ENCODE peak calls at places on chromosomes 12 and 14, in four cellular contexts. One of them, this sample, is unnamed.

GRCh38 chr12:115528466-115528865 is 749.0 kb downstream of the MED13L start:
- DNase-seq in mammary epithelial cell: no peak
- DNase-seq in OCI-LY7: no peak
- DNase-seq in effector memory CD4-positive, alpha-beta T cell: no peak
- DNase-seq in this sample: no peak

GRCh38 chr12:116123511-116124258 is 153.8 kb downstream of the MED13L start:
- DNase-seq in mammary epithelial cell: peak; percentile 56
- DNase-seq in OCI-LY7: peak; percentile 19
- DNase-seq in effector memory CD4-positive, alpha-beta T cell: no peak
- DNase-seq in this sample: no peak

GRCh38 chr12:104569348-104570173 is 112.8 kb downstream of the CHST11 start:
- DNase-seq in effector memory CD4-positive, alpha-beta T cell: peak; percentile 35
- DNase-seq in mammary epithelial cell: no peak
- DNase-seq in OCI-LY7: peak; percentile 39
- DNase-seq in this sample: peak; percentile 74

GRCh38 chr12:6603095-6603567 is 4.0 kb downstream of the CHD4 start:
- DNase-seq in OCI-LY7: peak; percentile 37
- DNase-seq in effector memory CD4-positive, alpha-beta T cell: peak; percentile 32
- DNase-seq in mammary epithelial cell: peak; percentile 20
- DNase-seq in this sample: peak; percentile 47

GRCh38 chr12:44377443-44378160 is 498.5 kb downstream of the NELL2 start:
- DNase-seq in OCI-LY7: no peak
- DNase-seq in mammary epithelial cell: no peak
- DNase-seq in effector memory CD4-positive, alpha-beta T cell: no peak
- DNase-seq in this sample: no peak

GRCh38 chr14:100617715-100618693 is 30.8 kb upstream of the BEGAIN start:
- DNase-seq in effector memory CD4-positive, alpha-beta T cell: no peak
- DNase-seq in mammary epithelial cell: no peak
- DNase-seq in OCI-LY7: no peak
- DNase-seq in this sample: no peak

GRCh38 chr12:119802472-119802871 is 74.6 kb downstream of the CIT start:
- DNase-seq in OCI-LY7: no peak
- DNase-seq in effector memory CD4-positive, alpha-beta T cell: no peak
- DNase-seq in mammary epithelial cell: no peak
- DNase-seq in this sample: no peak

GRCh38 chr12:64675795-64676194 is 65.5 kb downstream of the RASSF3 start:
- DNase-seq in mammary epithelial cell: peak; percentile 45
- DNase-seq in effector memory CD4-positive, alpha-beta T cell: no peak
- DNase-seq in OCI-LY7: no peak
- DNase-seq in this sample: no peak

GRCh38 chr14:38389666-38390065 is 133.8 kb upstream of the CLEC14A start:
- DNase-seq in OCI-LY7: no peak
- DNase-seq in effector memory CD4-positive, alpha-beta T cell: no peak
- DNase-seq in mammary epithelial cell: no peak
- DNase-seq in this sample: no peak

GRCh38 chr12:44889162-44889561 is 13.0 kb upstream of the NELL2 start:
- DNase-seq in mammary epithelial cell: no peak
- DNase-seq in effector memory CD4-positive, alpha-beta T cell: no peak
- DNase-seq in OCI-LY7: no peak
- DNase-seq in this sample: no peak

GRCh38 chr12:78697817-78698415 is 166.7 kb upstream of the SYT1 start:
- DNase-seq in effector memory CD4-positive, alpha-beta T cell: no peak
- DNase-seq in OCI-LY7: no peak
- DNase-seq in mammary epithelial cell: peak; percentile 66
- DNase-seq in this sample: no peak

GRCh38 chr12:2239376-2240010 is 186.7 kb downstream of the CACNA1C start:
- DNase-seq in effector memory CD4-positive, alpha-beta T cell: no peak
- DNase-seq in mammary epithelial cell: no peak
- DNase-seq in OCI-LY7: no peak
- DNase-seq in this sample: no peak

GRCh38 chr14:100874411-100875091 is 29.0 kb downstream of the RTL1 start:
- DNase-seq in effector memory CD4-positive, alpha-beta T cell: no peak
- DNase-seq in mammary epithelial cell: no peak
- DNase-seq in OCI-LY7: no peak
- DNase-seq in this sample: no peak

GRCh38 chr12:128382946-128383739 is 116.2 kb downstream of the TMEM132C start:
- DNase-seq in mammary epithelial cell: no peak
- DNase-seq in OCI-LY7: no peak
- DNase-seq in effector memory CD4-positive, alpha-beta T cell: no peak
- DNase-seq in this sample: no peak

GRCh38 chr12:83015390-83016225 is 328.9 kb downstream of the TMTC2 start:
- DNase-seq in effector memory CD4-positive, alpha-beta T cell: no peak
- DNase-seq in mammary epithelial cell: no peak
- DNase-seq in OCI-LY7: no peak
- DNase-seq in this sample: peak; percentile 19

GRCh38 chr14:73209943-73210342 is 27.4 kb upstream of the PAPLN start:
- DNase-seq in OCI-LY7: no peak
- DNase-seq in mammary epithelial cell: peak; percentile 53
- DNase-seq in effector memory CD4-positive, alpha-beta T cell: no peak
- DNase-seq in this sample: no peak

GRCh38 chr14:91924871-91925726 is 22.4 kb downstream of the FBLN5 start:
- DNase-seq in effector memory CD4-positive, alpha-beta T cell: no peak
- DNase-seq in mammary epithelial cell: peak; percentile 33
- DNase-seq in OCI-LY7: no peak
- DNase-seq in this sample: no peak

GRCh38 chr14:59215353-59215752 is 26.9 kb downstream of the DAAM1 start:
- DNase-seq in OCI-LY7: no peak
- DNase-seq in mammary epithelial cell: no peak
- DNase-seq in effector memory CD4-positive, alpha-beta T cell: no peak
- DNase-seq in this sample: no peak

GRCh38 chr12:57528176-57528575 is 5.6 kb downstream of the MBD6 start:
- DNase-seq in OCI-LY7: no peak
- DNase-seq in effector memory CD4-positive, alpha-beta T cell: no peak
- DNase-seq in mammary epithelial cell: no peak
- DNase-seq in this sample: no peak
- H3K36me3 ChIP-seq in OCI-LY7: peaks cover 88% of the 10 kb centered on the region
- H3K36me3 ChIP-seq in effector memory CD4-positive, alpha-beta T cell: peaks cover 77% of the 10 kb centered on the region
- H3K36me3 ChIP-seq in mammary epithelial cell: peaks cover 32% of the 10 kb centered on the region
- H3K36me3 ChIP-seq in this sample: peaks cover 60% of the 10 kb centered on the region

GRCh38 chr12:101086490-101086889 is 123.5 kb downstream of the SLC5A8 start:
- DNase-seq in mammary epithelial cell: peak; percentile 21
- DNase-seq in effector memory CD4-positive, alpha-beta T cell: no peak
- DNase-seq in OCI-LY7: no peak
- DNase-seq in this sample: no peak
- H3K27ac ChIP-seq in mammary epithelial cell: no peak overlapping the region
- H3K27ac ChIP-seq in effector memory CD4-positive, alpha-beta T cell: no peak overlapping the region
- H3K27ac ChIP-seq in OCI-LY7: no peak overlapping the region
- H3K27ac ChIP-seq in this sample: no peak overlapping the region

DNA sequence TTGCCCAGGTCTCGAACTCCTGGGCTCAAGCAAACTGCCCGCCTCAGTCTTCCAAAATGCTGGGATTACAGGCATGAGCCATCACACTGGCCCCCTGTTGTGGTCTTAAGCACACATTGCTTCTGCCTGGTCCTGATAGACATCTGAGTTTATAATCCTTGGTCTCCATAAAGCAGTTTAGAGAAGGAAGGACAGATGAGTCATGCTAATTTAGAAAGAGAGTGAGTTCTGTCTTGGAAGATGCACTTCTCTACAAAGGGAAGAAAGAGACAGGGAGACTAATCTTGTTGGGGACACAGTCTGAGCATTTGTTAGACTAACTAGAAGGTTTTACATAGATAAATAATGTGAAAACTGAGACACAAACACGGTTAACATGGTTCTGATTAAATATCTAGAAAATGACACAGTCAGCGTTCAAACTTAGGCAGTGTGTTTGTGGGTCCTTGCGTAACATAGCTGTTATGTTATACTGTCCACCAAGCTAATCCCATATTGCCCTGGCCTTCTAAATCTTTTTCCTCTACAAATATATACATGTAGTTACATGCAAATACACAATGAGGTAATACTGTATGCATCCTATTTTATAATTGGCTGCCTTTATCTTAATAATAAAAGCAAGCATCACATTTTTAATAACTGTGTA is 31.0 kb downstream of the SAMD4A start:
- DNase-seq in effector memory CD4-positive, alpha-beta T cell: no peak
- DNase-seq in OCI-LY7: no peak
- DNase-seq in mammary epithelial cell: peak; percentile 28
- DNase-seq in this sample: no peak
- H3K4me1 ChIP-seq in effector memory CD4-positive, alpha-beta T cell: no peaks in the 10 kb centered on the region
- H3K4me1 ChIP-seq in OCI-LY7: no peaks in the 10 kb centered on the region
- H3K4me1 ChIP-seq in mammary epithelial cell: peaks cover 36% of the 10 kb centered on the region
- H3K4me1 ChIP-seq in this sample: peaks cover 4% of the 10 kb centered on the region

GRCh38 chr14:81521356-81521755 is 12.3 kb downstream of the SEL1L start:
- DNase-seq in OCI-LY7: no peak
- DNase-seq in mammary epithelial cell: no peak
- DNase-seq in effector memory CD4-positive, alpha-beta T cell: no peak
- DNase-seq in this sample: no peak
- H3K36me3 ChIP-seq in OCI-LY7: peaks cover 94% of the 10 kb centered on the region
- H3K36me3 ChIP-seq in mammary epithelial cell: peaks cover 5% of the 10 kb centered on the region
- H3K36me3 ChIP-seq in effector memory CD4-positive, alpha-beta T cell: peaks cover 36% of the 10 kb centered on the region
- H3K36me3 ChIP-seq in this sample: peaks cover 19% of the 10 kb centered on the region